ENCODE peak calls at places on chromosomes 7 and 10, in six cellular contexts. U is NCI-H748 treated with DMSO at 0.1 percent for 48 hours; V is Karpas-422; K is ELF-1; C is hippocampal formation; T is CD8-positive, alpha-beta T cell. O is an unnamed sample.
A peak's percentile ranks its signal among the peaks of the same experiment; 100 is the strongest.

GRCh38 chr10:110919349-110919931 is at the start of gene SHOC2:
- DNase-seq in T (peak; percentile 95), V (peak; percentile 100), K (no peak), C (peak; percentile 99), U (no peak), O (peak; percentile 91)

GRCh38 chr10:127151981-127152699 is 44.3 kb downstream of the INSYN2A start:
- DNase-seq in V (no peak), K (peak; percentile 13), U (no peak), T (no peak), C (no peak), O (no peak)

GRCh38 chr7:80087768-80088170 is 46.9 kb upstream of the GNAI1 start:
- DNase-seq in T (no peak), V (no peak), U (no peak), C (no peak), K (no peak), O (no peak)

GRCh38 chr10:31102421-31102820 is 70.8 kb upstream of the ZNF438 start:
- DNase-seq in K (no peak), U (no peak), C (no peak), T (no peak), V (no peak), O (no peak)

GRCh38 chr10:117188399-117188798 is 8.9 kb upstream of the KCNK18 start:
- DNase-seq in U (no peak), V (no peak), C (no peak), K (no peak), T (no peak), O (no peak)

GRCh38 chr10:3526721-3527120 is 258.3 kb downstream of the KLF6 start:
- DNase-seq in U (no peak), C (no peak), T (no peak), K (no peak), V (no peak), O (no peak)

GRCh38 chr10:132987671-132988571 is 45.6 kb upstream of the CFAP46 start:
- DNase-seq in C (no peak), K (no peak), T (no peak), U (no peak), V (no peak), O (no peak)

GRCh38 chr7:106957766-106958165 is 86.7 kb upstream of the PRKAR2B start:
- DNase-seq in U (no peak), C (no peak), K (peak; percentile 73), T (no peak), V (no peak), O (no peak)

GRCh38 chr7:75817112-75817511 is 3.5 kb upstream of the CCL24 start:
- DNase-seq in C (no peak), T (no peak), V (no peak), K (no peak), U (no peak), O (no peak)

GRCh38 chr7:26153823-26154783 is 2.1 kb downstream of the NFE2L3 start:
- DNase-seq in V (no peak), U (no peak), K (peak; percentile 80), T (no peak), C (no peak), O (no peak)

GRCh38 chr7:151088856-151089699 is 2.8 kb downstream of the AGAP3 start:
- DNase-seq in C (peak; percentile 27), K (peak; percentile 96), V (no peak), T (no peak), U (no peak), O (no peak)

GRCh38 chr7:141945356-141945755 is 1.4 kb downstream of the CLEC5A start:
- DNase-seq in K (no peak), T (no peak), C (no peak), V (no peak), U (no peak), O (no peak)

GRCh38 chr10:28722065-28722803 is 44.9 kb downstream of the BAMBI start:
- DNase-seq in C (peak; percentile 66), V (no peak), K (peak; percentile 46), U (peak; percentile 40), T (no peak), O (no peak)

GRCh38 chr10:31101123-31101522 is 69.5 kb upstream of the ZNF438 start:
- DNase-seq in V (no peak), K (no peak), U (no peak), C (no peak), T (peak; percentile 7), O (no peak)

GRCh38 chr7:133947458-133948044 is 179.6 kb upstream of the LRGUK start:
- DNase-seq in V (no peak), U (no peak), C (no peak), K (no peak), T (no peak), O (no peak)

GRCh38 chr10:5343561-5343960 is 21.2 kb upstream of the UCN3 start:
- DNase-seq in U (no peak), T (no peak), C (no peak), K (no peak), V (peak; percentile 56), O (no peak)

GRCh38 chr7:105655901-105656380 is 74.6 kb upstream of the EFCAB10 start:
- DNase-seq in U (no peak), C (no peak), K (no peak), V (peak; percentile 29), T (no peak), O (no peak)

GRCh38 chr7:41870505-41871138 is 167.7 kb upstream of the INHBA start:
- DNase-seq in U (no peak), V (no peak), C (no peak), T (no peak), K (no peak), O (no peak)

GRCh38 chr7:2956526-2957368 is 86.9 kb downstream of the CARD11 start:
- DNase-seq in V (no peak), T (no peak), C (no peak), K (peak; percentile 75), U (no peak), O (peak; percentile 46)

GRCh38 chr10:47260505-47261111 is 39.4 kb upstream of the GDF10 start:
- DNase-seq in C (no peak), K (no peak), T (no peak), U (no peak), V (no peak), O (no peak)

GRCh38 chr10:122348951-122349361 is 25.6 kb upstream of the PLEKHA1 start:
- DNase-seq in K (no peak), U (no peak), T (no peak), C (no peak), V (no peak), O (no peak)

GRCh38 chr7:30276203-30276900 is 8.0 kb upstream of the ZNRF2 start:
- DNase-seq in T (peak; percentile 55), C (peak; percentile 50), V (peak; percentile 91), U (peak; percentile 31), K (peak; percentile 78), O (peak; percentile 64)

GRCh38 chr10:116669080-116669479 is 48.3 kb downstream of the PNLIPRP2 start:
- DNase-seq in U (no peak), V (no peak), K (no peak), T (no peak), C (no peak), O (no peak)

GRCh38 chr10:131862548-131862947 is 38.3 kb upstream of the PPP2R2D start:
- DNase-seq in U (no peak), K (no peak), C (no peak), T (no peak), V (no peak), O (no peak)

GRCh38 chr10:12615296-12616220 is 266.2 kb downstream of the CAMK1D start:
- DNase-seq in U (no peak), K (no peak), C (no peak), T (no peak), V (no peak), O (no peak)

GRCh38 chr7:97118306-97118917 is 914 bp downstream of the SDHAF3 start:
- DNase-seq in U (no peak), V (peak; percentile 68), K (no peak), T (no peak), C (no peak), O (no peak)

GRCh38 chr10:10222288-10222945 is 795.3 kb upstream of the CELF2 start:
- DNase-seq in C (no peak), K (no peak), T (no peak), U (no peak), V (no peak), O (no peak)

GRCh38 chr10:80938920-80939319 is 401.2 kb downstream of the SH2D4B start:
- DNase-seq in U (no peak), K (no peak), V (no peak), T (no peak), C (no peak), O (no peak)

GRCh38 chr7:92720604-92721350 is 115.6 kb downstream of the CDK6 start:
- DNase-seq in V (no peak), U (no peak), K (no peak), T (no peak), C (no peak), O (no peak)